ENCODE peak calls at places on chromosomes 11 and 22, in five cellular contexts. A is foreskin fibroblast, M is CMK, H is AG09319, V is NCI-H774. I is an unnamed sample.

GRCh38 chr11:114441921-114442320 is 2.7 kb downstream of the REXO2 start:
- DNase-seq in V (no peak), H (no peak), M (no peak), A (no peak), I (no peak)

GRCh38 chr11:61749607-61750217 is 2.7 kb upstream of the MYRF start:
- DNase-seq in M (no peak), A (no peak), H (no peak), V (no peak), I (no peak)

GRCh38 chr11:96063886-96064285 is 140.0 kb upstream of the MTMR2 start:
- DNase-seq in H (no peak), A (no peak), M (no peak), V (no peak), I (no peak)

GRCh38 chr11:8732748-8733241 is 50.2 kb downstream of the RPL27A start:
- DNase-seq in M (no peak), A (peak; percentile 95), V (no peak), H (peak; percentile 70), I (peak; percentile 40)

GRCh38 chr22:49879871-49880270 is 26.2 kb downstream of the ZBED4 start:
- DNase-seq in H (no peak), A (no peak), M (no peak), V (no peak), I (no peak)

GRCh38 chr11:2928605-2929510 is at the start of gene PHLDA2:
- DNase-seq in A (peak; percentile 89), H (peak; percentile 39), M (no peak), V (peak; percentile 14), I (peak; percentile 42)

GRCh38 chr11:48001438-48002021 is 21.2 kb downstream of the PTPRJ start:
- DNase-seq in H (no peak), V (peak; percentile 20), M (no peak), A (peak; percentile 76), I (no peak)

GRCh38 chr11:25198704-25199103 is 701.9 kb downstream of the LUZP2 start:
- DNase-seq in H (no peak), A (no peak), V (no peak), M (no peak), I (no peak)

GRCh38 chr11:124467376-124468061 is 22.0 kb upstream of the OR8B8 start:
- DNase-seq in V (no peak), H (no peak), M (no peak), A (no peak), I (no peak)

GRCh38 chr22:46557736-46558480 is 20.5 kb upstream of the CELSR1 start:
- DNase-seq in M (no peak), V (no peak), H (no peak), A (no peak), I (no peak)

GRCh38 chr11:32071811-32072210 is 19.1 kb upstream of the RCN1 start:
- DNase-seq in M (no peak), A (peak; percentile 77), H (no peak), V (no peak), I (peak; percentile 20)

GRCh38 chr22:41446057-41446501 is 522 bp downstream of the TOB2 start:
- DNase-seq in H (no peak), M (no peak), A (peak; percentile 35), V (no peak), I (peak; percentile 41)

GRCh38 chr22:42766860-42767259 is 46.2 kb upstream of the A4GALT start:
- DNase-seq in V (no peak), H (no peak), A (no peak), M (no peak), I (no peak)

GRCh38 chr11:64207247-64208085 is 945 bp downstream of the FERMT3 start:
- DNase-seq in A (peak; percentile 87), M (peak; percentile 93), H (no peak), V (no peak), I (peak; percentile 37)

GRCh38 chr22:35212020-35212419 is 45.3 kb upstream of the HMGXB4 start:
- DNase-seq in A (peak; percentile 23), H (no peak), M (no peak), V (no peak), I (no peak)

GRCh38 chr11:133934599-133935550 is 21.9 kb downstream of the IGSF9B start:
- DNase-seq in H (no peak), A (peak; percentile 16), M (no peak), V (no peak), I (peak; percentile 95)

GRCh38 chr11:28169816-28170215 is 61.6 kb downstream of the METTL15 start:
- DNase-seq in V (no peak), M (no peak), A (peak; percentile 17), H (no peak), I (no peak)

GRCh38 chr11:46760429-46761128 is 41.6 kb downstream of the F2 start:
- DNase-seq in M (no peak), A (no peak), H (no peak), V (no peak), I (no peak)

GRCh38 chr22:17774928-17775675 is 833 bp upstream of the BID start:
- DNase-seq in V (no peak), H (no peak), A (no peak), M (no peak), I (no peak)

GRCh38 chr11:16925495-16926065 is 88.6 kb downstream of the PLEKHA7 start:
- DNase-seq in V (peak; percentile 60), M (no peak), H (no peak), A (peak; percentile 63), I (peak; percentile 42)

GRCh38 chr11:33187851-33188722 is 26.8 kb upstream of the CSTF3 start:
- DNase-seq in H (no peak), A (peak; percentile 7), M (no peak), V (no peak), I (no peak)

GRCh38 chr22:38461414-38462081 is 6.3 kb upstream of the KDELR3 start:
- DNase-seq in M (peak; percentile 75), V (peak; percentile 32), A (peak; percentile 92), H (peak; percentile 41), I (peak; percentile 91)

GRCh38 chr11:131739243-131739882 is 368.9 kb downstream of the NTM start:
- DNase-seq in H (no peak), M (no peak), A (peak; percentile 30), V (no peak), I (no peak)

GRCh38 chr22:25736378-25737011 is 5.5 kb upstream of the MYO18B start:
- DNase-seq in V (no peak), A (no peak), M (no peak), H (no peak), I (no peak)

GRCh38 chr11:77522215-77522614 is 48.3 kb upstream of the PAK1 start:
- DNase-seq in V (no peak), A (peak; percentile 34), M (no peak), H (no peak), I (no peak)

GRCh38 chr11:59188954-59189353 is 17.0 kb downstream of the DTX4 start:
- DNase-seq in A (no peak), H (no peak), M (no peak), V (no peak), I (no peak)

GRCh38 chr11:36751996-36752395 is 154.0 kb upstream of the RAG2 start:
- DNase-seq in H (no peak), M (no peak), A (no peak), V (no peak), I (no peak)

GRCh38 chr11:6734616-6735015 is 37.2 kb downstream of the OR2AG2 start:
- DNase-seq in V (no peak), A (no peak), H (no peak), M (no peak), I (no peak)

GRCh38 chr11:67376022-67376386 is 2.6 kb upstream of the CLCF1 start:
- DNase-seq in H (no peak), A (no peak), V (no peak), M (no peak), I (no peak)

GRCh38 chr11:795638-796564 is 2.2 kb downstream of the SLC25A22 start:
- DNase-seq in H (no peak), V (no peak), A (peak; percentile 97), M (no peak), I (peak; percentile 78)